ENCODE peak calls at places on chromosome 2, in eight cellular contexts. One of them, this sample, is unnamed.

GRCh38 chr2:187982668-187983067 is 309.0 kb upstream of the GULP1 start:
- DNase-seq in neural progenitor cell: no peak
- DNase-seq in psoas muscle: no peak
- DNase-seq in CD8-positive, alpha-beta T cell: no peak
- DNase-seq in GM06990: peak
- DNase-seq in foreskin fibroblast: peak
- DNase-seq in fibroblast of lung: peak
- DNase-seq in PC-3: peak
- DNase-seq in this sample: peak

GRCh38 chr2:226832076-226832475 is 3.8 kb upstream of the RHBDD1 start:
- DNase-seq in neural progenitor cell: no peak
- DNase-seq in psoas muscle: no peak
- DNase-seq in CD8-positive, alpha-beta T cell: no peak
- DNase-seq in GM06990: no peak
- DNase-seq in foreskin fibroblast: peak
- DNase-seq in fibroblast of lung: no peak
- DNase-seq in PC-3: no peak
- DNase-seq in this sample: no peak

GRCh38 chr2:14751581-14751980 is 119.1 kb downstream of the LRATD1 start:
- DNase-seq in neural progenitor cell: no peak
- DNase-seq in psoas muscle: no peak
- DNase-seq in CD8-positive, alpha-beta T cell: no peak
- DNase-seq in GM06990: no peak
- DNase-seq in foreskin fibroblast: no peak
- DNase-seq in fibroblast of lung: no peak
- DNase-seq in PC-3: peak
- DNase-seq in this sample: no peak

GRCh38 chr2:222410534-222410933 is 13.8 kb upstream of the SGPP2 start:
- DNase-seq in neural progenitor cell: peak
- DNase-seq in psoas muscle: no peak
- DNase-seq in CD8-positive, alpha-beta T cell: no peak
- DNase-seq in GM06990: no peak
- DNase-seq in foreskin fibroblast: no peak
- DNase-seq in fibroblast of lung: peak
- DNase-seq in PC-3: peak
- DNase-seq in this sample: peak

GRCh38 chr2:31235504-31235902 is 1.6 kb downstream of the EHD3 start:
- DNase-seq in neural progenitor cell: no peak
- DNase-seq in psoas muscle: no peak
- DNase-seq in CD8-positive, alpha-beta T cell: no peak
- DNase-seq in GM06990: no peak
- DNase-seq in foreskin fibroblast: peak
- DNase-seq in fibroblast of lung: peak
- DNase-seq in PC-3: peak
- DNase-seq in this sample: peak

GRCh38 chr2:80269806-80270205 is 34.7 kb downstream of the LRRTM1 start:
- DNase-seq in neural progenitor cell: no peak
- DNase-seq in psoas muscle: no peak
- DNase-seq in CD8-positive, alpha-beta T cell: no peak
- DNase-seq in GM06990: no peak
- DNase-seq in foreskin fibroblast: no peak
- DNase-seq in fibroblast of lung: no peak
- DNase-seq in PC-3: no peak
- DNase-seq in this sample: no peak

GRCh38 chr2:28979041-28979440 is 2.1 kb upstream of the TOGARAM2 start:
- DNase-seq in neural progenitor cell: no peak
- DNase-seq in psoas muscle: no peak
- DNase-seq in CD8-positive, alpha-beta T cell: no peak
- DNase-seq in GM06990: no peak
- DNase-seq in foreskin fibroblast: no peak
- DNase-seq in fibroblast of lung: no peak
- DNase-seq in PC-3: no peak
- DNase-seq in this sample: no peak

GRCh38 chr2:58237741-58238140 is 3.4 kb downstream of the FANCL start:
- DNase-seq in neural progenitor cell: peak
- DNase-seq in psoas muscle: no peak
- DNase-seq in CD8-positive, alpha-beta T cell: no peak
- DNase-seq in GM06990: no peak
- DNase-seq in foreskin fibroblast: no peak
- DNase-seq in fibroblast of lung: no peak
- DNase-seq in PC-3: no peak
- DNase-seq in this sample: no peak

GRCh38 chr2:122808286-122808969 is 1053.0 kb downstream of the TSN start:
- DNase-seq in neural progenitor cell: no peak
- DNase-seq in psoas muscle: no peak
- DNase-seq in CD8-positive, alpha-beta T cell: no peak
- DNase-seq in GM06990: no peak
- DNase-seq in foreskin fibroblast: no peak
- DNase-seq in fibroblast of lung: no peak
- DNase-seq in PC-3: peak
- DNase-seq in this sample: no peak

GRCh38 chr2:8324164-8324848 is 357.6 kb upstream of the ID2 start:
- DNase-seq in neural progenitor cell: no peak
- DNase-seq in psoas muscle: no peak
- DNase-seq in CD8-positive, alpha-beta T cell: no peak
- DNase-seq in GM06990: no peak
- DNase-seq in foreskin fibroblast: no peak
- DNase-seq in fibroblast of lung: no peak
- DNase-seq in PC-3: no peak
- DNase-seq in this sample: no peak

DNA sequence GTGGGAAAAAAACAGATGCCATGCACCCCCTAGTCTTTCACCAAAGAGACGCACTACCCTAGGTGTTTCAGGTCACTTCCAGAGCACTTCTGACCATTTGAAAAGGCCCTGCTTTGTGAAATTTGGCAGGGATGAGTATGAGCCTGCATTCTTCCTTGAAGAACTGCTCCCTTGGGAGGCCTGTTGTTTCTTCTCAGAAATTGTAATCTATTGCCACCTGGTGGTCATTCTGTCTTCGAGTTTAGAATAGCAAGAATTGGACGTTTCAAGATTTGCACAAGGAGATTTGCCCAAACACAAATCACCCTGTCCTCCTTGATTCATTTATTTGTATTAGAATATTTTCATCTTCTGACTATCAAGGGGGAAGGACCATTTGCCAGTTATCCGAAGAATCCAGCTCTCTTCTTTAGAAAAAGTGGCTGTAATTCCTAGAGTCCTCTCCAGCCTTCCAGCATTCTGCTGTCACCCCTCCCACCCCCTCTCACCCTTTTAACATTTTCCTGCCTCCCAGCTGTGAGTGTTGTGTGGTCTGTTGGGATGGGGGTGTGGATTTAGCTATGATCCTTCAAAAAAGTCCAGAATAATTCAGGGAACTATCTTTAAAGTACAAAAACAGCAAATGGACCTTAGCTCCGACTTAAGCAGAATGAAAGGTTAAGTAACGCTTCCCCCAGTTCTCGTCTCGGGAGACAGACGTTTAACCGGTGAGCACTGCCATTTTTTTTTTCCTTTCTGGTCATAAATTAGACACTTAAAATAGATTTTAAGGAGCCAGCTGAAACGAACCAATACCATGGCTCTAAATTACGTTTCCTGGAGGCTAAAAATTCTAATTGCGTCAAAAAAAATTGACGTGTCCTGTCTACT is 3.7 kb upstream of the GAD1 start:
- DNase-seq in neural progenitor cell: peak
- DNase-seq in psoas muscle: no peak
- DNase-seq in CD8-positive, alpha-beta T cell: no peak
- DNase-seq in GM06990: no peak
- DNase-seq in foreskin fibroblast: peak
- DNase-seq in fibroblast of lung: peak
- DNase-seq in PC-3: peak
- DNase-seq in this sample: peak
- TF ChIP-seq CTCF in neural progenitor cell: peak
- TF ChIP-seq CTCF in psoas muscle: peak
- TF ChIP-seq CTCF in CD8-positive, alpha-beta T cell: peak
- TF ChIP-seq CTCF in GM06990: peak
- TF ChIP-seq CTCF in foreskin fibroblast: peak
- TF ChIP-seq CTCF in fibroblast of lung: peak
- TF ChIP-seq CTCF in PC-3: peak
- TF ChIP-seq CTCF in this sample: peak

GRCh38 chr2:197705143-197705911 is at the start of gene MARS2:
- DNase-seq in neural progenitor cell: peak
- DNase-seq in psoas muscle: peak
- DNase-seq in CD8-positive, alpha-beta T cell: peak
- DNase-seq in GM06990: peak
- DNase-seq in foreskin fibroblast: peak
- DNase-seq in fibroblast of lung: peak
- DNase-seq in PC-3: peak
- DNase-seq in this sample: peak
- TF ChIP-seq CTCF in neural progenitor cell: no peak
- TF ChIP-seq CTCF in psoas muscle: no peak
- TF ChIP-seq CTCF in CD8-positive, alpha-beta T cell: no peak
- TF ChIP-seq CTCF in GM06990: no peak
- TF ChIP-seq CTCF in foreskin fibroblast: no peak
- TF ChIP-seq CTCF in fibroblast of lung: no peak
- TF ChIP-seq CTCF in PC-3: no peak
- TF ChIP-seq CTCF in this sample: no peak

DNA sequence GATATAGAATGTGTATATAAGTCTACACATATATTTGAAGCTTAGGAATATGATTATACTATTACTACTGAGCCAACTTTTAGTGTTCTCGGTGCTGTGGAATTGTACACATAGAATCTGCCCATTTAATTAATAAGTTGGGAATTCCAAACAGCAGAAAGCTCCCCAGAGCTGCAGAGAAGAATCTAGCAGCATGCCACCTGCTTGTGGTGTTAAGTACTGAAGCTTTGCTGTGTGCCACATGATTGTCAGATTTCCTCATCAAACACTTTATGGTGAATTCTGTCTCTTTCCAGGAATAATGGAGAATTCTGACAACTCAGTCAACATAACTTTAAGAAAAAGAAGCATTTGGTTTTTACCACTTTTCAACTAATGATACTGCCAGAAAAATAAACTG is 117.8 kb downstream of the WDSUB1 start:
- DNase-seq in neural progenitor cell: no peak
- DNase-seq in psoas muscle: no peak
- DNase-seq in CD8-positive, alpha-beta T cell: no peak
- DNase-seq in GM06990: no peak
- DNase-seq in foreskin fibroblast: no peak
- DNase-seq in fibroblast of lung: peak
- DNase-seq in PC-3: peak
- DNase-seq in this sample: peak
- TF ChIP-seq CTCF in neural progenitor cell: peak
- TF ChIP-seq CTCF in psoas muscle: no peak
- TF ChIP-seq CTCF in CD8-positive, alpha-beta T cell: no peak
- TF ChIP-seq CTCF in GM06990: no peak
- TF ChIP-seq CTCF in foreskin fibroblast: peak
- TF ChIP-seq CTCF in fibroblast of lung: no peak
- TF ChIP-seq CTCF in PC-3: peak
- TF ChIP-seq CTCF in this sample: peak

GRCh38 chr2:69643602-69644505 is at the start of gene AAK1:
- DNase-seq in neural progenitor cell: peak
- DNase-seq in psoas muscle: peak
- DNase-seq in CD8-positive, alpha-beta T cell: peak
- DNase-seq in GM06990: peak
- DNase-seq in foreskin fibroblast: peak
- DNase-seq in fibroblast of lung: peak
- DNase-seq in PC-3: peak
- DNase-seq in this sample: peak
- TF ChIP-seq CTCF in neural progenitor cell: no peak
- TF ChIP-seq CTCF in psoas muscle: no peak
- TF ChIP-seq CTCF in CD8-positive, alpha-beta T cell: no peak
- TF ChIP-seq CTCF in GM06990: no peak
- TF ChIP-seq CTCF in foreskin fibroblast: no peak
- TF ChIP-seq CTCF in fibroblast of lung: no peak
- TF ChIP-seq CTCF in PC-3: no peak
- TF ChIP-seq CTCF in this sample: no peak